ENCODE peak calls at places on chromosomes 1 and 21, in seven cellular contexts. J, X, V, F, P, K and A are unnamed samples.

GRCh38 chr1:19044975-19045831 is 88.7 kb upstream of the IFFO2 start:
- DNase-seq in J (no peak), X (no peak), V (peak; percentile 91), F (peak; percentile 33), P (no peak), K (peak; percentile 86), A (no peak)

GRCh38 chr1:53693361-53693760 is 45.6 kb downstream of the GLIS1 start:
- DNase-seq in J (no peak), X (no peak), V (no peak), F (no peak), P (no peak), K (no peak), A (no peak)

GRCh38 chr1:218499021-218499691 is 154.0 kb downstream of the TGFB2 start:
- DNase-seq in J (no peak), X (no peak), V (peak; percentile 81), F (no peak), P (no peak), K (peak; percentile 88), A (no peak)

GRCh38 chr1:222064388-222065201 is 322.7 kb upstream of the DUSP10 start:
- DNase-seq in J (no peak), X (peak; percentile 61), V (peak; percentile 68), F (no peak), P (peak; percentile 57), K (peak; percentile 92), A (no peak)

GRCh38 chr1:53560572-53561487 is 101.6 kb downstream of the DMRTB1 start:
- DNase-seq in J (no peak), X (no peak), V (no peak), F (no peak), P (no peak), K (no peak), A (no peak)

GRCh38 chr21:44530221-44530902 is 9.6 kb downstream of the KRTAP10-1 start:
- DNase-seq in J (no peak), X (no peak), V (no peak), F (peak; percentile 31), P (no peak), K (no peak), A (no peak)

GRCh38 chr1:184843732-184844495 is 89.3 kb upstream of the EDEM3 start:
- DNase-seq in J (no peak), X (no peak), V (no peak), F (no peak), P (no peak), K (no peak), A (no peak)

GRCh38 chr1:156119503-156120209 is 5.1 kb downstream of the LMNA start:
- DNase-seq in J (no peak), X (no peak), V (peak; percentile 78), F (no peak), P (no peak), K (peak; percentile 74), A (no peak)

GRCh38 chr1:56617141-56617540 is 28.0 kb upstream of the PRKAA2 start:
- DNase-seq in J (no peak), X (peak; percentile 42), V (peak; percentile 27), F (no peak), P (no peak), K (peak; percentile 32), A (no peak)

GRCh38 chr1:85042413-85042812 is 5.9 kb downstream of the MCOLN3 start:
- DNase-seq in J (no peak), X (no peak), V (no peak), F (no peak), P (no peak), K (no peak), A (no peak)

GRCh38 chr1:153399401-153400055 is 8.7 kb upstream of the S100A8 start:
- DNase-seq in J (no peak), X (no peak), V (no peak), F (no peak), P (no peak), K (no peak), A (no peak)

GRCh38 chr21:45074818-45075605 is 632 bp downstream of the ADARB1 start:
- DNase-seq in J (no peak), X (no peak), V (no peak), F (peak; percentile 51), P (no peak), K (peak; percentile 33), A (peak; percentile 63)

GRCh38 chr1:178934574-178934945 is 63.7 kb upstream of the ANGPTL1 start:
- DNase-seq in J (no peak), X (no peak), V (no peak), F (no peak), P (no peak), K (no peak), A (no peak)

DNA sequence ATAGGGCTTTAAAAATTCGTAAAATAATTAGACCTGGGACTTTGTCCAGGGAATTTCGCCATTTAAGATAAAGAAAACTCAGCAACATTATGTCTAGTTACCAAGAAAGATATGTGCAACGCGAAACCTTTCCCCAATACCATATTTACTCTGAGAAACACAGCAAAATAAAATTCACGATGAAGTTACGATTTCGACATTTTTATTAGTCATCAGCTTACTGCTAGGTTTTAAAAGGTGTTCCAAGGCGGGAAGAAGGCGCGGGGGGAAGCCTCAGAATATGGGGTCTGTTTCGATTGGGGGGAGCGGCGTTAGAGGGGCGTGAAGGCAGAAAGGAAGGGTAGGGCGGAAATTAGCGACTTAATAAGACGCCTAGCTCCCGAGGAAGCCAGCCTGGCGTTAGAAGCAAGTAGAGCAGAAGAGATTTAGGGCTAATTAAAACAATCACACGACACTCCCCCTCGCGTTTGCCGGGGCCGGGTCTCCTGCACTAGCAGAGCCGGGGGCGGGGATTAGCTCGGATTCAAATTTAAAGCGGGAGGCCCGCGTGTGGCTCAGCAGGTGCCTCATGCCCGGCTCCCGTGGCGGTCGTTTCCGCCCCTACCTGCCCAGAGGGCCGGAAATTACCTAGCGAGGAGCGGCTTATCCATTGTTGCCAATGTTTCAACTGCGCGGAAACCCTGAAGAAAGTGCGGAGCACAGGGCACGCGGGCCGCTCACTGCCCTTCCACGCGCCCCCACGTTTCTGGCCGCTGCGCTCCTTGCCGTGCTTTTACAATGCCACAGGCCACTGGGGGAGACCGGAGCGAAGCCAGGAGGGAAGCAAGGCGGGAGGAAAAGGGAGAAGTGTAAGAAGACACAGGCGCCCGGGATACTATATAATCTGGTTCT is 795 bp upstream of the POU2F1 start:
- DNase-seq in J (peak; percentile 72), X (peak; percentile 6), V (peak; percentile 62), F (peak; percentile 76), P (no peak), K (peak; percentile 52), A (peak; percentile 88)
- TF ChIP-seq CTCF in J (no peak), X (no peak), V (peak; percentile 8), F (peak; percentile 13), P (no peak), K (no peak), A (no peak)

GRCh38 chr1:229303855-229304254 is 32.9 kb downstream of the RAB4A start:
- DNase-seq in J (no peak), X (no peak), V (no peak), F (no peak), P (no peak), K (no peak), A (no peak)

GRCh38 chr1:229305402-229305801 is 34.5 kb downstream of the RAB4A start:
- DNase-seq in J (no peak), X (no peak), V (no peak), F (no peak), P (no peak), K (no peak), A (no peak)

GRCh38 chr1:229309684-229310083 is 33.2 kb downstream of the CCSAP start:
- DNase-seq in J (no peak), X (no peak), V (no peak), F (no peak), P (no peak), K (no peak), A (no peak)

GRCh38 chr1:229310833-229311232 is 32.0 kb downstream of the CCSAP start:
- DNase-seq in J (no peak), X (no peak), V (no peak), F (no peak), P (no peak), K (no peak), A (no peak)

DNA sequence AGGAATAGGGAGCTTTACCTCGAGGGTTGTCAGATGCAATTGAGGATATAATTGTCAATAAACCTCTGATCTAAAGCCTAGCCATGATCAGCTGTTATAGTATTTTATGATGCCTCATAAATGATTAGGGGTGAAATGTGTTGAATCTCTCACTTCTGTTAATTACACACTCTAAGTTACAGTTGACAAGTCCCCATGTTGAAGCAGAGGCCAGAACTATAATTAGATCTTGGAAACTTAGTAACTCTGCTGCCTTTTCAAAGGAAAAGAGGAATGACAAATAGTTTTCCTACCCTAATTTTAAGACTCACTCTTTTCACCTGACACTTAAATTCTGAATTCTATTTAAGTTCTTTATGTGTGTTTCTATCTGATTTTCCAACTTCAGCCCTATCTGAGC is 33.8 kb downstream of the CCSAP start:
- DNase-seq in J (no peak), X (no peak), V (no peak), F (no peak), P (no peak), K (no peak), A (no peak)
- TF ChIP-seq CTCF in J (no peak), X (no peak), V (no peak), F (no peak), P (no peak), K (no peak), A (no peak)

GRCh38 chr1:200213921-200214320 is 186.4 kb downstream of the NR5A2 start:
- DNase-seq in J (no peak), X (no peak), V (no peak), F (no peak), P (no peak), K (no peak), A (no peak)

GRCh38 chr1:200215350-200215749 is 187.8 kb downstream of the NR5A2 start:
- DNase-seq in J (no peak), X (no peak), V (no peak), F (no peak), P (no peak), K (no peak), A (no peak)

GRCh38 chr1:200221614-200222282 is 188.1 kb downstream of the ZNF281 start:
- DNase-seq in J (no peak), X (no peak), V (no peak), F (no peak), P (no peak), K (no peak), A (no peak)

GRCh38 chr1:200213392-200213791 is 185.9 kb downstream of the NR5A2 start:
- DNase-seq in J (no peak), X (no peak), V (no peak), F (no peak), P (no peak), K (no peak), A (no peak)

GRCh38 chr1:200217703-200218102 is 190.2 kb downstream of the NR5A2 start:
- DNase-seq in J (no peak), X (no peak), V (no peak), F (no peak), P (no peak), K (no peak), A (no peak)
- TF ChIP-seq CTCF in J (no peak), X (no peak), V (no peak), F (no peak), P (no peak), K (no peak), A (no peak)

DNA sequence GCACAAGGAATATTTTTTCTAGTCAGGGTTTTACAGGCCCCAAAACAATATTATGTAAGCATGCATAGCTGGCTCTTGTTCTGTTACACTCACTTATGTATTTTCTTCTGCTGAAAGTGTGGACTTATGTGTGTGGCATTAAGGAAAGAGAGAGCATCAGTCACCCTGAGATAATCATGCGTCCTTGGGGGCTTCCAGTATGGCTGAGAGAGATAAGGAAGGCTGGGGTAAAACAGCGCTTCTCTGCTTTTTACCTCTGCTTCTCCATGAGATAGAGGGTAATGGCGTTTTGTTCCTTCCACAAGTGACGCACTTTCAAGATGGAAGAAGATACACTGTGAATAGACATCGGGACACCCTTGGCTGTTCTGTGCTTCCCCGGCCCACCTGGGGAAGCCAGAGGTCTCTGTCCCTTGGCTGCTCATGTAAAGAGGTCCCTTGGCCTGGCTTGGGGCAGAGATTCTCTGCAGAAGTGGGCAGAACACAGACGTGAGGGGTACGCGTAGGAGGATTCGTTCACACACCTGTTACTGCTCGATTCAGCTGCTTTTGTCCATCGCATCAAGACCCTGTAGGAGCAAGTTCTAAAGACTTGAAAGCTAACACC is 266.6 kb upstream of the RAB4A start:
- DNase-seq in J (no peak), X (no peak), V (no peak), F (no peak), P (no peak), K (no peak), A (no peak)
- TF ChIP-seq CTCF in J (no peak), X (no peak), V (no peak), F (no peak), P (no peak), K (no peak), A (no peak)